ENCODE peak calls at places on chromosome 18, in five cellular contexts. S is H1, N is epithelial cell of esophagus, P is GM12865, H is brain microvascular endothelial cell. D is an unnamed sample.

GRCh38 chr18:74171910-74172606 is 23.7 kb downstream of the TIMM21 start:
- DNase-seq in S (no peak), N (no peak), P (peak), H (no peak), D (no peak)

GRCh38 chr18:46622999-46623398 is 34.0 kb downstream of the LOXHD1 start:
- DNase-seq in S (no peak), N (peak), P (peak), H (no peak), D (no peak)

GRCh38 chr18:77098033-77098432 is 34.5 kb downstream of the MBP start:
- DNase-seq in S (no peak), N (peak), P (peak), H (no peak), D (no peak)

GRCh38 chr18:9123520-9123919 is 13.1 kb upstream of the ANKRD12 start:
- DNase-seq in S (no peak), N (no peak), P (no peak), H (no peak), D (no peak)

GRCh38 chr18:46660955-46661749 is 4.1 kb upstream of the LOXHD1 start:
- DNase-seq in S (no peak), N (no peak), P (no peak), H (no peak), D (no peak)

GRCh38 chr18:59402432-59403090 is 43.5 kb upstream of the LMAN1 start:
- DNase-seq in S (peak), N (peak), P (peak), H (peak), D (peak)

GRCh38 chr18:37265382-37265781 is 300.2 kb downstream of the CELF4 start:
- DNase-seq in S (no peak), N (no peak), P (no peak), H (no peak), D (no peak)

GRCh38 chr18:79962311-79962710 is 2.1 kb upstream of the HSBP1L1 start:
- DNase-seq in S (no peak), N (peak), P (no peak), H (peak), D (no peak)

GRCh38 chr18:68759308-68759707 is 38.6 kb upstream of the CCDC102B start:
- DNase-seq in S (no peak), N (no peak), P (no peak), H (no peak), D (no peak)

GRCh38 chr18:48946329-48946835 is 4.4 kb downstream of the SMAD7 start:
- DNase-seq in S (no peak), N (peak), P (no peak), H (no peak), D (no peak)

GRCh38 chr18:39057423-39058057 is 1491.9 kb upstream of the CELF4 start:
- DNase-seq in S (no peak), N (peak), P (no peak), H (no peak), D (no peak)

GRCh38 chr18:62631173-62631572 is 84.2 kb upstream of the PHLPP1 start:
- DNase-seq in S (no peak), N (no peak), P (no peak), H (no peak), D (no peak)

GRCh38 chr18:66931010-66931409 is 327.1 kb upstream of the CDH19 start:
- DNase-seq in S (peak), N (no peak), P (no peak), H (no peak), D (no peak)

GRCh38 chr18:76689646-76690264 is 132.6 kb upstream of the ZNF236 start:
- DNase-seq in S (no peak), N (peak), P (no peak), H (no peak), D (no peak)

GRCh38 chr18:23189768-23190661 is 54.7 kb downstream of the CABLES1 start:
- DNase-seq in S (no peak), N (no peak), P (no peak), H (no peak), D (no peak)

GRCh38 chr18:66342577-66342976 is 261.3 kb downstream of the CDH19 start:
- DNase-seq in S (no peak), N (no peak), P (no peak), H (no peak), D (no peak)

GRCh38 chr18:58455318-58455950 is 173.5 kb downstream of the ALPK2 start:
- DNase-seq in S (no peak), N (peak), P (peak), H (no peak), D (no peak)

GRCh38 chr18:28511421-28511821 is 334.5 kb upstream of the CDH2 start:
- DNase-seq in S (no peak), N (peak), P (no peak), H (no peak), D (no peak)

GRCh38 chr18:55737266-55737665 is 149.3 kb upstream of the TCF4 start:
- DNase-seq in S (no peak), N (no peak), P (no peak), H (no peak), D (no peak)

GRCh38 chr18:48714873-48715272 is 176.0 kb downstream of the CTIF start:
- DNase-seq in S (no peak), N (no peak), P (no peak), H (no peak), D (no peak)

GRCh38 chr18:5543036-5543671 is 643 bp downstream of the EPB41L3 start:
- DNase-seq in S (no peak), N (no peak), P (no peak), H (no peak), D (no peak)

GRCh38 chr18:77107218-77107815 is 25.3 kb downstream of the MBP start:
- DNase-seq in S (no peak), N (no peak), P (no peak), H (no peak), D (no peak)

GRCh38 chr18:5894613-5895299 is 566 bp downstream of the TMEM200C start:
- DNase-seq in S (no peak), N (no peak), P (no peak), H (no peak), D (no peak)

GRCh38 chr18:65439184-65439583 is 311.6 kb upstream of the CDH7 start:
- DNase-seq in S (no peak), N (no peak), P (no peak), H (no peak), D (no peak)

GRCh38 chr18:22999212-22999611 is 66.1 kb downstream of the RBBP8 start:
- DNase-seq in S (no peak), N (no peak), P (no peak), H (peak), D (no peak)

GRCh38 chr18:20971886-20972267 is 139.7 kb downstream of the ROCK1 start:
- DNase-seq in S (no peak), N (peak), P (peak), H (peak), D (no peak)

GRCh38 chr18:56248613-56249235 is 389.7 kb downstream of the TXNL1 start:
- DNase-seq in S (no peak), N (no peak), P (peak), H (no peak), D (peak)

GRCh38 chr18:50401888-50402287 is 27.0 kb downstream of the SKA1 start:
- DNase-seq in S (no peak), N (peak), P (no peak), H (no peak), D (no peak)

GRCh38 chr18:76824136-76824676 is 1.8 kb downstream of the ZNF236 start:
- DNase-seq in S (no peak), N (no peak), P (no peak), H (no peak), D (no peak)

GRCh38 chr18:22399949-22400348 is 17.8 kb downstream of the CTAGE1 start:
- DNase-seq in S (no peak), N (peak), P (no peak), H (peak), D (no peak)

GRCh38 chr18:77486985-77487384 is 237.3 kb downstream of the GALR1 start:
- DNase-seq in S (no peak), N (peak), P (peak), H (no peak), D (no peak)

GRCh38 chr18:48622911-48623431 is 84.1 kb downstream of the CTIF start:
- DNase-seq in S (no peak), N (peak), P (peak), H (peak), D (no peak)

GRCh38 chr18:68925268-68925667 is 127.4 kb downstream of the CCDC102B start:
- DNase-seq in S (no peak), N (peak), P (peak), H (no peak), D (no peak)

GRCh38 chr18:26468931-26469340 is 79.4 kb downstream of the KCTD1 start:
- DNase-seq in S (no peak), N (peak), P (peak), H (no peak), D (peak)

GRCh38 chr18:67590571-67591141 is 74.1 kb upstream of the DSEL start:
- DNase-seq in S (no peak), N (peak), P (no peak), H (peak), D (no peak)

GRCh38 chr18:60892855-60893254 is 440.4 kb upstream of the CDH20 start:
- DNase-seq in S (no peak), N (peak), P (no peak), H (peak), D (no peak)

GRCh38 chr18:10923225-10923624 is 226.1 kb downstream of the PIEZO2 start:
- DNase-seq in S (no peak), N (no peak), P (no peak), H (no peak), D (no peak)
- TF ChIP-seq CTCF in S (no peak), N (no peak), P (no peak), H (no peak), D (no peak)

GRCh38 chr18:78659748-78660147 is 319.9 kb upstream of the SALL3 start:
- DNase-seq in S (peak), N (no peak), P (no peak), H (no peak), D (no peak)

GRCh38 chr18:78662879-78663278 is 316.7 kb upstream of the SALL3 start:
- DNase-seq in S (no peak), N (no peak), P (no peak), H (no peak), D (no peak)

GRCh38 chr18:78659057-78659456 is 320.6 kb upstream of the SALL3 start:
- DNase-seq in S (no peak), N (no peak), P (no peak), H (no peak), D (no peak)

GRCh38 chr18:78660311-78660710 is 319.3 kb upstream of the SALL3 start:
- DNase-seq in S (no peak), N (no peak), P (no peak), H (no peak), D (no peak)

GRCh38 chr18:78661316-78661715 is 318.3 kb upstream of the SALL3 start:
- DNase-seq in S (no peak), N (no peak), P (no peak), H (no peak), D (no peak)
- H3K4me3 ChIP-seq in S (no peak), N (no peak), P (no peak), H (no peak), D (no peak)

GRCh38 chr18:72868666-72869661 is 1.2 kb upstream of the NETO1 start:
- DNase-seq in S (no peak), N (no peak), P (no peak), H (no peak), D (no peak)

GRCh38 chr18:72871091-72871490 is 3.3 kb upstream of the NETO1 start:
- DNase-seq in S (no peak), N (peak), P (no peak), H (peak), D (no peak)

GRCh38 chr18:72867721-72868665 is at the start of gene NETO1:
- DNase-seq in S (no peak), N (peak), P (no peak), H (no peak), D (no peak)

GRCh38 chr18:72866901-72867701 is 686 bp downstream of the NETO1 start:
- DNase-seq in S (no peak), N (peak), P (no peak), H (no peak), D (no peak)

DNA sequence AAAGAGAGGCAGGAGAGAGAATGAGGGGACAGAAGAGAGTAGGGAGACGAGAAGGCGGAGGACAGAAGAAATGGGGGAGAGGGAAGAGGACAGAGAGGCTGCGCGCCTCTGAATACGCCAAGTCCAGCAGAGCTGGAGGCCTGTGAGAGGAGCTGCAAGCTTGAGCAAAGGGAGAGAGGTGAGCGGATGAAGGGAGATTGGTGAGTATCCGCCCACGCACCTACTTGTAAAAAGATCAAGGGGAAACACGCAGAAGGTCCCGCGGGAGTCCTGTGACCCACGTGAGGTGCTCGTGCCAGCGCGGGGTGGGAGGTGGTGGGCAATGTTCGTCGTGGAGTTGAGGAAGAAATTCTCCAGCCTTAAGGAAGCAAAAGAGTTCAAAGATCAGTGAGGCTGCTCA is 2.0 kb upstream of the NETO1 start:
- DNase-seq in S (no peak), N (no peak), P (no peak), H (no peak), D (no peak)
- TF ChIP-seq CTCF in S (no peak), N (no peak), P (no peak), H (no peak), D (no peak)

GRCh38 chr18:35050004-35050623 is 8.9 kb downstream of the MAPRE2 start:
- DNase-seq in S (no peak), N (no peak), P (peak), H (no peak), D (no peak)
- H3K4me3 ChIP-seq in S (no peak), N (no peak), P (peak), H (no peak), D (no peak)

GRCh38 chr18:45457933-45458332 is 157.3 kb upstream of the SLC14A2 start:
- DNase-seq in S (no peak), N (no peak), P (no peak), H (no peak), D (no peak)

DNA sequence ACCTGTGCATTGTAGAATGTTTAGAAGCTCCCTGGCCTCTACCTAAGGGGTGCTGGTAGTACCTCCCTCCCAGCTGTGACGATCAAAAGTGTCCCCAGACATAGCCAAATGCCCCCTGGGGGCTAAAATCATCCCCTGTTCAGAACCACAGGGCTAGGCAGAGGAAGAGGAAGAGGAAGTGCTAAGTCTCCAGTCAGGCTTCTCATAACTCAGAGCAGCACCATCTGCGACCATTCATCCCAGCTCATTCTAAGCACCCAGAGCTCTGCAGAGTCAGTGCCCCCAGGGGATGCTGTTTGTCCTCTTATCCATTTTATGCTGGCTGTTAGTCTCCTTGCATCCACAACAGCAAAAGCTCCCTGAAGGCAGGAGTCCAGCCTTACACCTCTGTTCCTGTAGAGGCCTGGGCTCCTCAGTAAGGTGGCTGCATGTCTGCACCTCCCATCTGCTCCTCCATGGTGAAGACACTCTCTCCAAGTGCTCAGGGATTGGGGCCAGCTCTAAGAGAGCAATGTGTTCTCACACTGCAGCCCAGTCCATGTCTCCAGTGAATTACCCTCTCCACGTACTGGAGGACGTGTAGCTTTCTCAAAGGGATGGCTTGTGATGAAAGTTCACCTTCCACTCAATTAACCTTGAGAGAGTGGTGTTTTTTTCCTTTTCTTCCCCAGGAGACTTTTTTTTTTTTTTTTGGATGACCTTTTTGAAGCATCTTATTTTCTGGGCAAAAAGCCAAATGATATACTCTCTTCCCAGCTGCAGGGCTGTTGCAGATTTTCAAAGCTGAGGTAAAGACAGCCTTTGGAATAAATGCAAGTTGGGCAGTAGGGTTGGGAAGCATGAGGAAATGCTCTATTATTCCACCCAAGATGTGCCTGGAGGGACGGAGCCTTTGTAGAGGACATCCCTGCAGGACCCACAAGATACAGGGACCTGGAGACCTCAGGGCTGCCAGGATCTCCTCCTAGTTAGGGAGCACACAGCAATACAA is 158.9 kb upstream of the SLC14A2 start:
- DNase-seq in S (no peak), N (no peak), P (peak), H (no peak), D (no peak)
- TF ChIP-seq CTCF in S (no peak), N (no peak), P (no peak), H (no peak), D (no peak)

GRCh38 chr18:31252522-31252921 is 65.4 kb upstream of the DSG1 start:
- DNase-seq in S (no peak), N (no peak), P (no peak), H (no peak), D (no peak)
- H3K4me3 ChIP-seq in S (no peak), N (no peak), P (no peak), H (no peak), D (no peak)

GRCh38 chr18:631560-631959 is 25.9 kb upstream of the TYMS start:
- DNase-seq in S (no peak), N (no peak), P (no peak), H (no peak), D (no peak)

GRCh38 chr18:627211-627610 is 30.2 kb upstream of the TYMS start:
- DNase-seq in S (no peak), N (peak), P (no peak), H (no peak), D (no peak)

GRCh38 chr18:634551-635045 is 22.9 kb upstream of the TYMS start:
- DNase-seq in S (peak), N (peak), P (no peak), H (no peak), D (no peak)

GRCh38 chr18:623760-624620 is 27.2 kb downstream of the CLUL1 start:
- DNase-seq in S (peak), N (peak), P (peak), H (peak), D (peak)

GRCh38 chr18:629303-630150 is 27.9 kb upstream of the TYMS start:
- DNase-seq in S (no peak), N (no peak), P (no peak), H (peak), D (no peak)
- TF ChIP-seq CTCF in S (no peak), N (peak), P (peak), H (peak), D (peak)

GRCh38 chr18:57430983-57431382 is 4.2 kb upstream of the ONECUT2 start:
- DNase-seq in S (no peak), N (no peak), P (no peak), H (no peak), D (no peak)
- H3K4me3 ChIP-seq in S (peak), N (no peak), P (no peak), H (no peak), D (no peak)

DNA sequence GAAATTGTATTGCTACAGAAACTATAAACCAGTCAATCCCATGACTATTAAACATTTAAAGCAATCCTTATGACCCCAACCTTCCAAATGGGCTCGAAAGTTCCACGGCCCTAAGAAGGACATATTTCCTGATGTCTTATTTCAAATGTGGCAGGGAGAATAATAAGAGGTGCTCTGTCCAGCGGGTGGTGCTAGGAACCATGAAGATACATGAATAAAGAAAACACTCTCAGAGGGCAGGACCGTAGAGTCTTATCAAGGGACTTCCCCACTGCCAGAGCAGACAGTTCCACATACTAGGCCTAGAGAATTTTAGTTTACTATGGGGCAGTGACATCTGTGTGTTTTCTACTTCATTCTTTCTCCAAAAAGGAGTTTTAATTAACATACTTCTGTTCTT is 187.1 kb upstream of the PIK3C3 start:
- DNase-seq in S (no peak), N (peak), P (peak), H (peak), D (no peak)
- TF ChIP-seq CTCF in S (no peak), N (peak), P (no peak), H (peak), D (no peak)

DNA sequence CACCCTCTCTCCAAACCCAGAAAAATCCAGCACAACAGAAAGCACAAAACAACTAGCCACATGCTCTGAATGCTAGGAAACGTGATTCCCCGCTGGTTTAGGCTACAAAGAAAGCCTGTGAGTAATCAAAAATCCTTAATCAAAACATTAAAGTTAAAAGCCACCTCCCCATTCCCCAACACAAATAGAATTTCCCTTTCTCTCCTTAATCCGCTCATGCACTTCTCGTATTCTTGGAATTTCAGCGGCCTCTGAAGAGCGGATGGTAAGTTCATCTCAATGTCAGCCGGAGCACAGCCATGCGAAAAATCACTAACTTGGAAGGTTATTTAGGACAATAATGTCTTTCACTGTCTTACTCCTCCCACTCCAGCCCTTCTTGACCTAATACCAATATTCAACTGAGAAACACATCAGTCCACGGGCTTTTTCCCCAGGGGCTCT is 126.7 kb downstream of the OSBPL1A start:
- DNase-seq in S (no peak), N (peak), P (no peak), H (peak), D (no peak)
- H3K4me3 ChIP-seq in S (peak), N (peak), P (no peak), H (peak), D (no peak)